ENCODE peak calls at places on chromosomes 1 and 21, in seven cellular contexts. One of them, this sample, is unnamed.

GRCh38 chr21:44912158-44912473 is 8.6 kb downstream of the ITGB2 start:
- DNase-seq in fibroblast of gingiva: no peak
- DNase-seq in IMR-90: no peak
- DNase-seq in fibroblast of lung: no peak
- DNase-seq in C1 segment of cervical spinal cord: no peak
- DNase-seq in endodermal cell: no peak
- DNase-seq in stimulated activated CD4-positive, alpha-beta T cell treated with anti-CD3 and anti-CD28 coated beads, Interleukin-12 subunit alpha, Interleukin-12 subunit beta, amount 100 ng/mL, for 4 hours: no peak
- DNase-seq in this sample: no peak

GRCh38 chr1:177848577-177848976 is 121.3 kb downstream of the SEC16B start:
- DNase-seq in C1 segment of cervical spinal cord: no peak
- DNase-seq in fibroblast of gingiva: no peak
- DNase-seq in endodermal cell: no peak
- DNase-seq in stimulated activated CD4-positive, alpha-beta T cell treated with anti-CD3 and anti-CD28 coated beads, Interleukin-12 subunit alpha, Interleukin-12 subunit beta, amount 100 ng/mL, for 4 hours: no peak
- DNase-seq in fibroblast of lung: peak; percentile 78
- DNase-seq in IMR-90: peak; percentile 62
- DNase-seq in this sample: no peak

GRCh38 chr1:112318698-112319370 is 77.2 kb upstream of the CTTNBP2NL start:
- DNase-seq in endodermal cell: no peak
- DNase-seq in fibroblast of gingiva: no peak
- DNase-seq in C1 segment of cervical spinal cord: no peak
- DNase-seq in fibroblast of lung: no peak
- DNase-seq in stimulated activated CD4-positive, alpha-beta T cell treated with anti-CD3 and anti-CD28 coated beads, Interleukin-12 subunit alpha, Interleukin-12 subunit beta, amount 100 ng/mL, for 4 hours: no peak
- DNase-seq in IMR-90: no peak
- DNase-seq in this sample: no peak

GRCh38 chr1:66331641-66332523 is 202.1 kb upstream of the SGIP1 start:
- DNase-seq in C1 segment of cervical spinal cord: no peak
- DNase-seq in stimulated activated CD4-positive, alpha-beta T cell treated with anti-CD3 and anti-CD28 coated beads, Interleukin-12 subunit alpha, Interleukin-12 subunit beta, amount 100 ng/mL, for 4 hours: peak; percentile 28
- DNase-seq in IMR-90: peak; percentile 85
- DNase-seq in endodermal cell: peak; percentile 89
- DNase-seq in fibroblast of lung: peak; percentile 85
- DNase-seq in fibroblast of gingiva: peak; percentile 76
- DNase-seq in this sample: peak; percentile 80

GRCh38 chr1:14627608-14628489 is 29.4 kb downstream of the KAZN start:
- DNase-seq in fibroblast of gingiva: peak; percentile 8
- DNase-seq in IMR-90: no peak
- DNase-seq in C1 segment of cervical spinal cord: peak; percentile 43
- DNase-seq in stimulated activated CD4-positive, alpha-beta T cell treated with anti-CD3 and anti-CD28 coated beads, Interleukin-12 subunit alpha, Interleukin-12 subunit beta, amount 100 ng/mL, for 4 hours: no peak
- DNase-seq in fibroblast of lung: no peak
- DNase-seq in endodermal cell: no peak
- DNase-seq in this sample: no peak

GRCh38 chr1:96559707-96560588 is 161.6 kb upstream of the PTBP2 start:
- DNase-seq in C1 segment of cervical spinal cord: no peak
- DNase-seq in fibroblast of lung: peak; percentile 99
- DNase-seq in stimulated activated CD4-positive, alpha-beta T cell treated with anti-CD3 and anti-CD28 coated beads, Interleukin-12 subunit alpha, Interleukin-12 subunit beta, amount 100 ng/mL, for 4 hours: no peak
- DNase-seq in endodermal cell: no peak
- DNase-seq in fibroblast of gingiva: peak; percentile 98
- DNase-seq in IMR-90: peak; percentile 99
- DNase-seq in this sample: no peak

GRCh38 chr1:12591267-12591938 is 26.6 kb downstream of the DHRS3 start:
- DNase-seq in C1 segment of cervical spinal cord: no peak
- DNase-seq in IMR-90: no peak
- DNase-seq in endodermal cell: no peak
- DNase-seq in fibroblast of lung: peak; percentile 60
- DNase-seq in fibroblast of gingiva: no peak
- DNase-seq in stimulated activated CD4-positive, alpha-beta T cell treated with anti-CD3 and anti-CD28 coated beads, Interleukin-12 subunit alpha, Interleukin-12 subunit beta, amount 100 ng/mL, for 4 hours: no peak
- DNase-seq in this sample: peak; percentile 83

GRCh38 chr1:65881070-65881594 is 88.4 kb downstream of the PDE4B start:
- DNase-seq in C1 segment of cervical spinal cord: no peak
- DNase-seq in endodermal cell: peak; percentile 44
- DNase-seq in stimulated activated CD4-positive, alpha-beta T cell treated with anti-CD3 and anti-CD28 coated beads, Interleukin-12 subunit alpha, Interleukin-12 subunit beta, amount 100 ng/mL, for 4 hours: no peak
- DNase-seq in IMR-90: peak; percentile 69
- DNase-seq in fibroblast of lung: peak; percentile 63
- DNase-seq in fibroblast of gingiva: peak; percentile 22
- DNase-seq in this sample: no peak

GRCh38 chr1:1758059-1758621 is 20.1 kb downstream of the NADK start:
- DNase-seq in fibroblast of gingiva: no peak
- DNase-seq in C1 segment of cervical spinal cord: no peak
- DNase-seq in stimulated activated CD4-positive, alpha-beta T cell treated with anti-CD3 and anti-CD28 coated beads, Interleukin-12 subunit alpha, Interleukin-12 subunit beta, amount 100 ng/mL, for 4 hours: no peak
- DNase-seq in IMR-90: no peak
- DNase-seq in endodermal cell: no peak
- DNase-seq in fibroblast of lung: no peak
- DNase-seq in this sample: no peak

GRCh38 chr1:27555700-27556424 is 48.1 kb downstream of the AHDC1 start:
- DNase-seq in fibroblast of gingiva: no peak
- DNase-seq in fibroblast of lung: no peak
- DNase-seq in stimulated activated CD4-positive, alpha-beta T cell treated with anti-CD3 and anti-CD28 coated beads, Interleukin-12 subunit alpha, Interleukin-12 subunit beta, amount 100 ng/mL, for 4 hours: no peak
- DNase-seq in C1 segment of cervical spinal cord: no peak
- DNase-seq in endodermal cell: no peak
- DNase-seq in IMR-90: no peak
- DNase-seq in this sample: peak; percentile 77

GRCh38 chr1:223840254-223840653 is 5.5 kb downstream of the TP53BP2 start:
- DNase-seq in stimulated activated CD4-positive, alpha-beta T cell treated with anti-CD3 and anti-CD28 coated beads, Interleukin-12 subunit alpha, Interleukin-12 subunit beta, amount 100 ng/mL, for 4 hours: no peak
- DNase-seq in endodermal cell: no peak
- DNase-seq in fibroblast of gingiva: no peak
- DNase-seq in C1 segment of cervical spinal cord: no peak
- DNase-seq in IMR-90: no peak
- DNase-seq in fibroblast of lung: no peak
- DNase-seq in this sample: no peak

GRCh38 chr1:78255378-78255777 is 209.6 kb downstream of the GIPC2 start:
- DNase-seq in stimulated activated CD4-positive, alpha-beta T cell treated with anti-CD3 and anti-CD28 coated beads, Interleukin-12 subunit alpha, Interleukin-12 subunit beta, amount 100 ng/mL, for 4 hours: no peak
- DNase-seq in C1 segment of cervical spinal cord: no peak
- DNase-seq in fibroblast of gingiva: peak; percentile 54
- DNase-seq in fibroblast of lung: peak; percentile 38
- DNase-seq in IMR-90: peak; percentile 42
- DNase-seq in endodermal cell: no peak
- DNase-seq in this sample: no peak

GRCh38 chr21:27134513-27134912 is 167.6 kb upstream of the ADAMTS5 start:
- DNase-seq in endodermal cell: no peak
- DNase-seq in C1 segment of cervical spinal cord: no peak
- DNase-seq in fibroblast of lung: peak; percentile 2
- DNase-seq in fibroblast of gingiva: peak; percentile 53
- DNase-seq in IMR-90: peak; percentile 19
- DNase-seq in stimulated activated CD4-positive, alpha-beta T cell treated with anti-CD3 and anti-CD28 coated beads, Interleukin-12 subunit alpha, Interleukin-12 subunit beta, amount 100 ng/mL, for 4 hours: no peak
- DNase-seq in this sample: no peak